ENCODE peak calls at places on chromosomes 13 and 19, in eight cellular contexts. E is substantia nigra; X is activated CD8-positive, alpha-beta memory T cell treated with anti-CD3 and anti-CD28 coated beads for 1 hour; H is activated effector memory CD4-positive, alpha-beta T cell treated with Interleukin-2 at 50 U/mL for 16 hours; K is CD4-positive, alpha-beta T cell; D is NCI-H1436; G is HuH-7; B is astrocyte of the spinal cord. Y is an unnamed sample.
A peak's percentile ranks its signal among the peaks of the same experiment; 100 is the strongest.

GRCh38 chr13:97333983-97334382 is 100.0 kb upstream of the RAP2A start:
- DNase-seq in E (no peak), X (no peak), H (no peak), K (no peak), D (no peak), G (no peak), B (no peak), Y (no peak)

GRCh38 chr19:1843116-1843515 is 5.2 kb downstream of the REXO1 start:
- DNase-seq in E (no peak), X (no peak), H (no peak), K (no peak), D (no peak), G (no peak), B (no peak), Y (no peak)

GRCh38 chr19:32692727-32693061 is 1.1 kb downstream of the NUDT19 start:
- DNase-seq in E (no peak), X (no peak), H (no peak), K (no peak), D (no peak), G (no peak), B (no peak), Y (no peak)

GRCh38 chr13:32282096-32282711 is 33.0 kb downstream of the ZAR1L start:
- DNase-seq in E (no peak), X (no peak), H (no peak), K (no peak), D (no peak), G (no peak), B (no peak), Y (no peak)

GRCh38 chr19:1074512-1075283 is 7.7 kb downstream of the ARHGAP45 start:
- DNase-seq in E (no peak), X (peak; percentile 98), H (peak; percentile 92), K (peak; percentile 97), D (peak; percentile 93), G (peak; percentile 69), B (no peak), Y (no peak)

GRCh38 chr13:40087021-40088002 is 431.9 kb downstream of the COG6 start:
- DNase-seq in E (no peak), X (no peak), H (no peak), K (no peak), D (peak; percentile 44), G (no peak), B (no peak), Y (peak; percentile 52)

GRCh38 chr13:109784590-109785140 is 1.7 kb downstream of the IRS2 start:
- DNase-seq in E (peak; percentile 65), X (no peak), H (peak; percentile 49), K (peak; percentile 62), D (peak; percentile 43), G (peak; percentile 67), B (peak; percentile 76), Y (peak; percentile 94)

GRCh38 chr13:100436099-100436498 is 152.5 kb downstream of the GGACT start:
- DNase-seq in E (no peak), X (no peak), H (no peak), K (no peak), D (no peak), G (no peak), B (no peak), Y (no peak)

GRCh38 chr13:53138369-53139036 is 109.9 kb downstream of the OLFM4 start:
- DNase-seq in E (no peak), X (no peak), H (no peak), K (no peak), D (no peak), G (no peak), B (no peak), Y (no peak)